ENCODE peak calls at places on chromosomes 16 and 17, in six cellular contexts. C, V, X, S, E and B are unnamed samples.

GRCh38 chr16:19842758-19843157 is 41.9 kb downstream of the GPRC5B start:
- DNase-seq in X (no peak), S (no peak), V (no peak), C (no peak), E (no peak), B (no peak)

GRCh38 chr17:82400830-82401229 is 17.3 kb upstream of the HEXD start:
- DNase-seq in S (no peak), V (peak), C (no peak), X (peak), E (no peak), B (peak)

GRCh38 chr17:35368086-35368824 is 5.2 kb downstream of the SLFN11 start:
- DNase-seq in E (no peak), X (no peak), C (no peak), V (peak), S (no peak), B (no peak)

GRCh38 chr16:55660026-55660425 is 4.2 kb downstream of the SLC6A2 start:
- DNase-seq in E (no peak), V (no peak), X (no peak), S (no peak), C (no peak), B (no peak)

GRCh38 chr17:47621293-47622178 is 28.2 kb upstream of the KPNB1 start:
- DNase-seq in V (no peak), S (peak), E (peak), C (peak), X (peak), B (no peak)

GRCh38 chr16:69311533-69312388 is 611 bp downstream of the VPS4A start:
- DNase-seq in E (peak), C (peak), S (peak), X (peak), V (peak), B (peak)

GRCh38 chr16:84175351-84176081 is 11.3 kb downstream of the TAF1C start:
- DNase-seq in E (peak), S (no peak), X (no peak), V (peak), C (no peak), B (peak)

GRCh38 chr16:73610160-73610559 is 562.2 kb upstream of the ZFHX3 start:
- DNase-seq in E (no peak), S (no peak), X (no peak), C (no peak), V (no peak), B (no peak)

GRCh38 chr16:73886378-73886777 is 410.2 kb upstream of the PSMD7 start:
- DNase-seq in V (no peak), C (no peak), S (no peak), E (no peak), X (no peak), B (no peak)

GRCh38 chr16:86585821-86586611 is 7.7 kb downstream of the FOXL1 start:
- DNase-seq in S (no peak), V (no peak), X (no peak), E (no peak), C (no peak), B (no peak)

GRCh38 chr17:77371888-77372443 is 231.2 kb downstream of the SEC14L1 start:
- DNase-seq in V (no peak), E (no peak), C (peak), S (no peak), X (peak), B (no peak)
- H3K4me3 ChIP-seq in V (peak), E (peak), C (peak), S (peak), X (peak), B (peak)

GRCh38 chr17:45052052-45052772 is 780 bp upstream of the DCAKD start:
- DNase-seq in E (peak), X (no peak), V (peak), S (peak), C (peak), B (peak)
- TF ChIP-seq POLR2A in E (peak), X (peak), V (peak), S (peak), C (peak), B (no peak)

GRCh38 chr17:17497065-17497844 is 1.1 kb upstream of the RASD1 start:
- DNase-seq in E (no peak), X (no peak), S (no peak), V (no peak), C (no peak), B (no peak)
- H3K4me3 ChIP-seq in E (peak), X (peak), S (peak), V (peak), C (peak), B (peak)

DNA sequence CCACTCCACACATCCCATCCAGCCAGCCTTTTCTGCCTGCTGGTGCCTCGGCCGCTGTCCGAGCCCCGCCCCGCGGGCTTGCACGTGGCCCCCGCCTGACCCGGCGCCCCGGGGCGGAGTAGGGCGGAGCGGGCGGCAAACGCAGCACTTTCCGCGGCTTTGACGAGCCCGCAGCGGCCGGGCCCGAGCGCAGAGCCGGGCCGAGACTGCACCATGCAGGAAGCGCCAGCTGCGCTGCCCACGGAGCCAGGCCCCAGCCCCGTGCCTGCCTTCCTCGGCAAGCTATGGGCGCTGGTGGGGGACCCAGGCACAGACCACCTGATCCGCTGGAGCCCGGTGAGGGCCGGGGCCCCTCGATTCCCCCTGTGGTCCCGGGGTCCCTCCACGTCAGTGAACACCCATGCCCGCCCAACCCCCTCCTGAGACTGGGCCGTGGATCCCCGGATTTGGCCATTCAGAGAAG is at the start of gene HSF4:
- DNase-seq in C (peak), E (peak), S (peak), V (peak), X (peak), B (peak)
- TF ChIP-seq POLR2A in C (no peak), E (peak), S (peak), V (no peak), X (no peak), B (no peak)

GRCh38 chr16:67013823-67014640 is 14.9 kb upstream of the CBFB start:
- DNase-seq in S (peak), C (peak), X (peak), V (peak), E (peak), B (peak)
- H3K4me3 ChIP-seq in S (peak), C (peak), X (peak), V (peak), E (peak), B (peak)

GRCh38 chr17:58517928-58518609 is 3.6 kb upstream of the MTMR4 start:
- DNase-seq in S (peak), E (peak), V (peak), X (peak), C (peak), B (peak)
- TF ChIP-seq POLR2A in S (peak), E (peak), V (peak), X (no peak), C (peak), B (no peak)

GRCh38 chr17:78146471-78146869 is 285 bp downstream of the C17orf99 start:
- DNase-seq in V (no peak), E (no peak), S (no peak), X (no peak), C (peak), B (no peak)

GRCh38 chr17:78143214-78144145 is 2.7 kb upstream of the C17orf99 start:
- DNase-seq in E (no peak), C (no peak), V (no peak), X (no peak), S (no peak), B (no peak)

GRCh38 chr17:78144736-78145641 is 1.2 kb upstream of the C17orf99 start:
- DNase-seq in V (peak), C (peak), X (no peak), S (peak), E (peak), B (peak)

GRCh38 chr17:78142113-78142861 is 3.9 kb upstream of the C17orf99 start:
- DNase-seq in E (peak), V (peak), X (no peak), C (peak), S (no peak), B (peak)

DNA sequence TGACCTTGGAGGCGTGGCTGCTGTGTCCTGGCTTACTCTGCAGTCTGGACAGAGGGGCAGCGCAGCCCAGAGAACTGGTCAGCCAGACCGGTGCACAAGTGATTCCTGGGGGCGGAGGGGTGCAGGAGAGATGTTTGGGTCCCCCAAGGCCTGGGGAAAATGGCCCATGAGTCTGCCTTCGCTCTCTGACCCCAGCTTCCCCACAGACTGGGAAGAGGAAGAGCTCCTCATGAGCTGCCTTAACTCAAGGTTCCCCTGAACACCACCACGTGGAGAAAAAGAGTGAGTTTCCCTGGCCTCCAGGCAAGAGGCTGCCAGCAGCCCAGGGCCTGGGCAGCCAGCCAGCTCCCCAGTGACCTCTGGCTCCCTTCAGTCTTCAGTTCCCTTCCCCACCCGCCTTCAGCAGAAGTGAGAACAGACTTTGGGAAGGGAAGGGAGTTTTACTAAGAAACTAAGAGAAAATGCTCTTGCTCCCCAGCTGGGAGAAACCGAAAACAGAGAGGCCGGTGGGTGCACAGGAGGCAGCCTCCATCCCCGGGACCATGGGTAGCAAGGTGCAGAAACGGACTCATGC is 2.0 kb upstream of the C17orf99 start:
- DNase-seq in E (peak), X (peak), C (peak), S (peak), V (peak), B (peak)
- H3K4me3 ChIP-seq in E (no peak), X (no peak), C (no peak), S (no peak), V (no peak), B (no peak)

GRCh38 chr16:31499928-31500327 is 8.3 kb downstream of the RUSF1 start:
- DNase-seq in S (no peak), V (no peak), C (no peak), E (no peak), X (no peak), B (no peak)
- TF ChIP-seq POLR2A in S (no peak), V (no peak), C (no peak), E (no peak), X (no peak), B (no peak)